ENCODE peak calls at places on chromosomes 16 and 17, in five cellular contexts. One of them, this sample, is unnamed.
A peak's percentile ranks its signal among the peaks of the same experiment; 100 is the strongest.

GRCh38 chr17:2087597-2088211 is 32.8 kb downstream of the HIC1 start:
- DNase-seq in germinal center: peak; percentile 50
- DNase-seq in cardiac septum: no peak
- DNase-seq in BJ: no peak
- DNase-seq in stimulated activated CD4-positive, alpha-beta T cell treated with anti-CD3 and anti-CD28 coated beads, Interleukin-2, amount 100 ng/mL, for 24 hours: peak; percentile 60
- DNase-seq in this sample: peak; percentile 85

GRCh38 chr17:2107506-2107905 is 52.6 kb downstream of the HIC1 start:
- DNase-seq in germinal center: no peak
- DNase-seq in BJ: no peak
- DNase-seq in cardiac septum: no peak
- DNase-seq in stimulated activated CD4-positive, alpha-beta T cell treated with anti-CD3 and anti-CD28 coated beads, Interleukin-2, amount 100 ng/mL, for 24 hours: no peak
- DNase-seq in this sample: no peak

GRCh38 chr17:12659500-12659899 is 6.2 kb upstream of the MYOCD start:
- DNase-seq in germinal center: no peak
- DNase-seq in BJ: no peak
- DNase-seq in stimulated activated CD4-positive, alpha-beta T cell treated with anti-CD3 and anti-CD28 coated beads, Interleukin-2, amount 100 ng/mL, for 24 hours: no peak
- DNase-seq in cardiac septum: no peak
- DNase-seq in this sample: no peak

GRCh38 chr16:75483222-75483621 is 12.0 kb downstream of the CHST6 start:
- DNase-seq in germinal center: no peak
- DNase-seq in stimulated activated CD4-positive, alpha-beta T cell treated with anti-CD3 and anti-CD28 coated beads, Interleukin-2, amount 100 ng/mL, for 24 hours: no peak
- DNase-seq in cardiac septum: no peak
- DNase-seq in BJ: no peak
- DNase-seq in this sample: no peak

GRCh38 chr17:59093702-59094231 is 12.9 kb downstream of the TRIM37 start:
- DNase-seq in BJ: peak; percentile 96
- DNase-seq in stimulated activated CD4-positive, alpha-beta T cell treated with anti-CD3 and anti-CD28 coated beads, Interleukin-2, amount 100 ng/mL, for 24 hours: no peak
- DNase-seq in germinal center: no peak
- DNase-seq in cardiac septum: no peak
- DNase-seq in this sample: no peak

GRCh38 chr17:45324336-45324735 is 7.5 kb upstream of the MAP3K14 start:
- DNase-seq in cardiac septum: peak; percentile 27
- DNase-seq in BJ: no peak
- DNase-seq in stimulated activated CD4-positive, alpha-beta T cell treated with anti-CD3 and anti-CD28 coated beads, Interleukin-2, amount 100 ng/mL, for 24 hours: no peak
- DNase-seq in germinal center: no peak
- DNase-seq in this sample: no peak

GRCh38 chr17:43543300-43543699 is 2.8 kb downstream of the ETV4 start:
- DNase-seq in BJ: no peak
- DNase-seq in cardiac septum: no peak
- DNase-seq in stimulated activated CD4-positive, alpha-beta T cell treated with anti-CD3 and anti-CD28 coated beads, Interleukin-2, amount 100 ng/mL, for 24 hours: no peak
- DNase-seq in germinal center: no peak
- DNase-seq in this sample: no peak

GRCh38 chr17:6502871-6503509 is 53.4 kb downstream of the PITPNM3 start:
- DNase-seq in cardiac septum: no peak
- DNase-seq in germinal center: no peak
- DNase-seq in stimulated activated CD4-positive, alpha-beta T cell treated with anti-CD3 and anti-CD28 coated beads, Interleukin-2, amount 100 ng/mL, for 24 hours: no peak
- DNase-seq in BJ: no peak
- DNase-seq in this sample: no peak

GRCh38 chr17:35740997-35741931 is 9.8 kb downstream of the RASL10B start:
- DNase-seq in stimulated activated CD4-positive, alpha-beta T cell treated with anti-CD3 and anti-CD28 coated beads, Interleukin-2, amount 100 ng/mL, for 24 hours: no peak
- DNase-seq in BJ: no peak
- DNase-seq in cardiac septum: no peak
- DNase-seq in germinal center: no peak
- DNase-seq in this sample: no peak

GRCh38 chr17:45310380-45311324 is 6.2 kb downstream of the MAP3K14 start:
- DNase-seq in cardiac septum: no peak
- DNase-seq in germinal center: no peak
- DNase-seq in BJ: no peak
- DNase-seq in stimulated activated CD4-positive, alpha-beta T cell treated with anti-CD3 and anti-CD28 coated beads, Interleukin-2, amount 100 ng/mL, for 24 hours: no peak
- DNase-seq in this sample: no peak

GRCh38 chr17:55285340-55286301 is 20.9 kb downstream of the HLF start:
- DNase-seq in BJ: peak; percentile 11
- DNase-seq in germinal center: no peak
- DNase-seq in cardiac septum: peak; percentile 88
- DNase-seq in stimulated activated CD4-positive, alpha-beta T cell treated with anti-CD3 and anti-CD28 coated beads, Interleukin-2, amount 100 ng/mL, for 24 hours: no peak
- DNase-seq in this sample: no peak

GRCh38 chr16:88655053-88655732 is 4.3 kb upstream of the CYBA start:
- DNase-seq in germinal center: no peak
- DNase-seq in BJ: no peak
- DNase-seq in cardiac septum: no peak
- DNase-seq in stimulated activated CD4-positive, alpha-beta T cell treated with anti-CD3 and anti-CD28 coated beads, Interleukin-2, amount 100 ng/mL, for 24 hours: no peak
- DNase-seq in this sample: no peak

GRCh38 chr17:17724307-17724921 is 43.2 kb downstream of the RAI1 start:
- DNase-seq in stimulated activated CD4-positive, alpha-beta T cell treated with anti-CD3 and anti-CD28 coated beads, Interleukin-2, amount 100 ng/mL, for 24 hours: no peak
- DNase-seq in BJ: no peak
- DNase-seq in cardiac septum: no peak
- DNase-seq in germinal center: peak; percentile 63
- DNase-seq in this sample: no peak

GRCh38 chr16:74064120-74064735 is 232.4 kb upstream of the PSMD7 start:
- DNase-seq in stimulated activated CD4-positive, alpha-beta T cell treated with anti-CD3 and anti-CD28 coated beads, Interleukin-2, amount 100 ng/mL, for 24 hours: no peak
- DNase-seq in germinal center: no peak
- DNase-seq in cardiac septum: no peak
- DNase-seq in BJ: no peak
- DNase-seq in this sample: no peak

GRCh38 chr16:55515110-55515509 is 6.2 kb downstream of the LPCAT2 start:
- DNase-seq in germinal center: no peak
- DNase-seq in cardiac septum: no peak
- DNase-seq in stimulated activated CD4-positive, alpha-beta T cell treated with anti-CD3 and anti-CD28 coated beads, Interleukin-2, amount 100 ng/mL, for 24 hours: no peak
- DNase-seq in BJ: no peak
- DNase-seq in this sample: no peak

GRCh38 chr17:8362651-8363332 is 13.7 kb downstream of the KRABD2 start:
- DNase-seq in cardiac septum: no peak
- DNase-seq in BJ: no peak
- DNase-seq in stimulated activated CD4-positive, alpha-beta T cell treated with anti-CD3 and anti-CD28 coated beads, Interleukin-2, amount 100 ng/mL, for 24 hours: no peak
- DNase-seq in germinal center: no peak
- DNase-seq in this sample: no peak

GRCh38 chr17:2271985-2272702 is 31.4 kb downstream of the SMG6 start:
- DNase-seq in BJ: no peak
- DNase-seq in stimulated activated CD4-positive, alpha-beta T cell treated with anti-CD3 and anti-CD28 coated beads, Interleukin-2, amount 100 ng/mL, for 24 hours: no peak
- DNase-seq in cardiac septum: no peak
- DNase-seq in germinal center: no peak
- DNase-seq in this sample: no peak

GRCh38 chr17:41118721-41119120 is 548 bp upstream of the KRTAP4-11 start:
- DNase-seq in cardiac septum: no peak
- DNase-seq in stimulated activated CD4-positive, alpha-beta T cell treated with anti-CD3 and anti-CD28 coated beads, Interleukin-2, amount 100 ng/mL, for 24 hours: no peak
- DNase-seq in BJ: no peak
- DNase-seq in germinal center: no peak
- DNase-seq in this sample: no peak

GRCh38 chr16:84949776-84950436 is 61.4 kb downstream of the ZDHHC7 start:
- DNase-seq in stimulated activated CD4-positive, alpha-beta T cell treated with anti-CD3 and anti-CD28 coated beads, Interleukin-2, amount 100 ng/mL, for 24 hours: no peak
- DNase-seq in cardiac septum: no peak
- DNase-seq in germinal center: no peak
- DNase-seq in BJ: no peak
- DNase-seq in this sample: no peak

GRCh38 chr17:51087072-51087757 is 33.5 kb downstream of the SPAG9 start:
- DNase-seq in BJ: no peak
- DNase-seq in stimulated activated CD4-positive, alpha-beta T cell treated with anti-CD3 and anti-CD28 coated beads, Interleukin-2, amount 100 ng/mL, for 24 hours: no peak
- DNase-seq in germinal center: no peak
- DNase-seq in cardiac septum: no peak
- DNase-seq in this sample: no peak

GRCh38 chr17:66506641-66507040 is 204.2 kb downstream of the PRKCA start:
- DNase-seq in BJ: no peak
- DNase-seq in germinal center: no peak
- DNase-seq in stimulated activated CD4-positive, alpha-beta T cell treated with anti-CD3 and anti-CD28 coated beads, Interleukin-2, amount 100 ng/mL, for 24 hours: no peak
- DNase-seq in cardiac septum: no peak
- DNase-seq in this sample: no peak

GRCh38 chr16:72198641-72199250 is 26.8 kb upstream of the PMFBP1 start:
- DNase-seq in stimulated activated CD4-positive, alpha-beta T cell treated with anti-CD3 and anti-CD28 coated beads, Interleukin-2, amount 100 ng/mL, for 24 hours: no peak
- DNase-seq in BJ: no peak
- DNase-seq in cardiac septum: no peak
- DNase-seq in germinal center: no peak
- DNase-seq in this sample: no peak

GRCh38 chr16:12162586-12162985 is 186.1 kb downstream of the SNX29 start:
- DNase-seq in germinal center: no peak
- DNase-seq in BJ: no peak
- DNase-seq in cardiac septum: no peak
- DNase-seq in stimulated activated CD4-positive, alpha-beta T cell treated with anti-CD3 and anti-CD28 coated beads, Interleukin-2, amount 100 ng/mL, for 24 hours: no peak
- DNase-seq in this sample: no peak

GRCh38 chr16:67936876-67937605 is 391 bp upstream of the PSMB10 start:
- DNase-seq in BJ: no peak
- DNase-seq in cardiac septum: peak; percentile 87
- DNase-seq in germinal center: peak; percentile 90
- DNase-seq in stimulated activated CD4-positive, alpha-beta T cell treated with anti-CD3 and anti-CD28 coated beads, Interleukin-2, amount 100 ng/mL, for 24 hours: no peak
- DNase-seq in this sample: peak; percentile 70

GRCh38 chr17:82703036-82703745 is 4.7 kb upstream of the RAB40B start:
- DNase-seq in cardiac septum: no peak
- DNase-seq in BJ: no peak
- DNase-seq in stimulated activated CD4-positive, alpha-beta T cell treated with anti-CD3 and anti-CD28 coated beads, Interleukin-2, amount 100 ng/mL, for 24 hours: no peak
- DNase-seq in germinal center: no peak
- DNase-seq in this sample: no peak

GRCh38 chr16:50276801-50277560 is 10.6 kb downstream of the ADCY7 start:
- DNase-seq in cardiac septum: no peak
- DNase-seq in germinal center: no peak
- DNase-seq in stimulated activated CD4-positive, alpha-beta T cell treated with anti-CD3 and anti-CD28 coated beads, Interleukin-2, amount 100 ng/mL, for 24 hours: no peak
- DNase-seq in BJ: no peak
- DNase-seq in this sample: no peak

GRCh38 chr17:39951924-39952664 is 10.7 kb upstream of the GSDMA start:
- DNase-seq in cardiac septum: no peak
- DNase-seq in germinal center: no peak
- DNase-seq in BJ: no peak
- DNase-seq in stimulated activated CD4-positive, alpha-beta T cell treated with anti-CD3 and anti-CD28 coated beads, Interleukin-2, amount 100 ng/mL, for 24 hours: no peak
- DNase-seq in this sample: no peak

GRCh38 chr16:85288869-85289660 is 176.8 kb upstream of the CIBAR2 start:
- DNase-seq in cardiac septum: no peak
- DNase-seq in BJ: no peak
- DNase-seq in stimulated activated CD4-positive, alpha-beta T cell treated with anti-CD3 and anti-CD28 coated beads, Interleukin-2, amount 100 ng/mL, for 24 hours: no peak
- DNase-seq in germinal center: no peak
- DNase-seq in this sample: no peak

GRCh38 chr16:67207857-67208524 is 9.1 kb downstream of the ELMO3 start:
- DNase-seq in stimulated activated CD4-positive, alpha-beta T cell treated with anti-CD3 and anti-CD28 coated beads, Interleukin-2, amount 100 ng/mL, for 24 hours: no peak
- DNase-seq in BJ: peak; percentile 5
- DNase-seq in germinal center: no peak
- DNase-seq in cardiac septum: no peak
- DNase-seq in this sample: no peak

GRCh38 chr17:8409966-8410881 is 12.6 kb upstream of the RNF222 start:
- DNase-seq in germinal center: peak; percentile 62
- DNase-seq in stimulated activated CD4-positive, alpha-beta T cell treated with anti-CD3 and anti-CD28 coated beads, Interleukin-2, amount 100 ng/mL, for 24 hours: peak; percentile 87
- DNase-seq in BJ: no peak
- DNase-seq in cardiac septum: peak; percentile 94
- DNase-seq in this sample: no peak

GRCh38 chr17:1484586-1485310 is 7.7 kb downstream of the MYO1C start:
- DNase-seq in BJ: no peak
- DNase-seq in stimulated activated CD4-positive, alpha-beta T cell treated with anti-CD3 and anti-CD28 coated beads, Interleukin-2, amount 100 ng/mL, for 24 hours: no peak
- DNase-seq in germinal center: peak; percentile 82
- DNase-seq in cardiac septum: no peak
- DNase-seq in this sample: no peak

GRCh38 chr17:4607773-4608187 is 23.5 kb downstream of the SMTNL2 start:
- DNase-seq in BJ: no peak
- DNase-seq in cardiac septum: no peak
- DNase-seq in stimulated activated CD4-positive, alpha-beta T cell treated with anti-CD3 and anti-CD28 coated beads, Interleukin-2, amount 100 ng/mL, for 24 hours: no peak
- DNase-seq in germinal center: no peak
- DNase-seq in this sample: no peak

GRCh38 chr17:31394544-31394943 is 3.1 kb downstream of the RAB11FIP4 start:
- DNase-seq in cardiac septum: no peak
- DNase-seq in BJ: peak; percentile 4
- DNase-seq in germinal center: peak; percentile 58
- DNase-seq in stimulated activated CD4-positive, alpha-beta T cell treated with anti-CD3 and anti-CD28 coated beads, Interleukin-2, amount 100 ng/mL, for 24 hours: peak; percentile 40
- DNase-seq in this sample: no peak

GRCh38 chr17:1027044-1027443 is 30.1 kb downstream of the TIMM22 start:
- DNase-seq in cardiac septum: no peak
- DNase-seq in BJ: no peak
- DNase-seq in stimulated activated CD4-positive, alpha-beta T cell treated with anti-CD3 and anti-CD28 coated beads, Interleukin-2, amount 100 ng/mL, for 24 hours: no peak
- DNase-seq in germinal center: no peak
- DNase-seq in this sample: no peak

GRCh38 chr17:7445011-7445927 is at the start of gene CHRNB1:
- DNase-seq in cardiac septum: peak; percentile 89
- DNase-seq in BJ: no peak
- DNase-seq in germinal center: peak; percentile 37
- DNase-seq in stimulated activated CD4-positive, alpha-beta T cell treated with anti-CD3 and anti-CD28 coated beads, Interleukin-2, amount 100 ng/mL, for 24 hours: no peak
- DNase-seq in this sample: no peak

GRCh38 chr16:69924777-69925191 is 26.4 kb upstream of the CLEC18A start:
- DNase-seq in BJ: peak; percentile 67
- DNase-seq in stimulated activated CD4-positive, alpha-beta T cell treated with anti-CD3 and anti-CD28 coated beads, Interleukin-2, amount 100 ng/mL, for 24 hours: no peak
- DNase-seq in cardiac septum: peak; percentile 82
- DNase-seq in germinal center: no peak
- DNase-seq in this sample: no peak

GRCh38 chr17:39143552-39144093 is 7.8 kb downstream of the PLXDC1 start:
- DNase-seq in BJ: no peak
- DNase-seq in cardiac septum: no peak
- DNase-seq in germinal center: no peak
- DNase-seq in stimulated activated CD4-positive, alpha-beta T cell treated with anti-CD3 and anti-CD28 coated beads, Interleukin-2, amount 100 ng/mL, for 24 hours: no peak
- DNase-seq in this sample: no peak

GRCh38 chr16:29702307-29702706 is 23.3 kb downstream of the QPRT start:
- DNase-seq in BJ: no peak
- DNase-seq in germinal center: no peak
- DNase-seq in stimulated activated CD4-positive, alpha-beta T cell treated with anti-CD3 and anti-CD28 coated beads, Interleukin-2, amount 100 ng/mL, for 24 hours: no peak
- DNase-seq in cardiac septum: peak; percentile 29
- DNase-seq in this sample: no peak

This sample was measured in SIG-M5.